ENCODE peak calls at places on chromosome 1, in seven cellular contexts. G is Caco-2; J is naive thymus-derived CD4-positive, alpha-beta T cell; M is HL-60; A is breast epithelium; I is cardiac muscle cell; P is spleen. L is an unnamed sample.
A peak's percentile ranks its signal among the peaks of the same experiment; 100 is the strongest.

GRCh38 chr1:209643295-209644020 is 8.8 kb downstream of the LAMB3 start:
- DNase-seq in G (no peak), J (no peak), M (no peak), A (no peak), I (peak; percentile 83), P (no peak), L (peak; percentile 62)

GRCh38 chr1:62448221-62448933 is 11.5 kb downstream of the USP1 start:
- DNase-seq in G (no peak), J (no peak), M (no peak), A (no peak), I (no peak), P (no peak), L (no peak)

GRCh38 chr1:224623743-224624333 is 7.7 kb downstream of the CNIH3 start:
- DNase-seq in G (no peak), J (peak; percentile 88), M (peak; percentile 63), A (no peak), I (peak; percentile 89), P (no peak), L (no peak)

GRCh38 chr1:90964444-90965035 is 57.3 kb downstream of the ZNF644 start:
- DNase-seq in G (no peak), J (peak; percentile 28), M (no peak), A (no peak), I (peak; percentile 40), P (no peak), L (no peak)

GRCh38 chr1:117607471-117607870 is 1.6 kb downstream of the TENT5C start:
- DNase-seq in G (peak; percentile 29), J (peak; percentile 53), M (peak; percentile 85), A (peak; percentile 42), I (no peak), P (no peak), L (peak; percentile 54)

GRCh38 chr1:52738148-52738547 is 11.9 kb downstream of the ZYG11B start:
- DNase-seq in G (no peak), J (no peak), M (no peak), A (no peak), I (no peak), P (no peak), L (no peak)

GRCh38 chr1:234611799-234612351 is 1.9 kb upstream of the IRF2BP2 start:
- DNase-seq in G (no peak), J (no peak), M (peak; percentile 57), A (peak; percentile 65), I (no peak), P (peak; percentile 82), L (no peak)

GRCh38 chr1:185017338-185017737 is 28.0 kb upstream of the RNF2 start:
- DNase-seq in G (no peak), J (no peak), M (peak; percentile 35), A (no peak), I (peak; percentile 90), P (no peak), L (no peak)

GRCh38 chr1:218642033-218642954 is 297.2 kb downstream of the TGFB2 start:
- DNase-seq in G (no peak), J (no peak), M (no peak), A (no peak), I (peak; percentile 81), P (no peak), L (no peak)

GRCh38 chr1:83034846-83035245 is 964.1 kb downstream of the TTLL7 start:
- DNase-seq in G (no peak), J (no peak), M (no peak), A (no peak), I (no peak), P (no peak), L (no peak)

GRCh38 chr1:3707298-3707938 is 44.8 kb upstream of the CCDC27 start:
- DNase-seq in G (no peak), J (no peak), M (no peak), A (no peak), I (no peak), P (no peak), L (no peak)

GRCh38 chr1:228416217-228416971 is at the start of gene TRIM17:
- DNase-seq in G (peak; percentile 62), J (peak; percentile 29), M (no peak), A (peak; percentile 41), I (peak; percentile 44), P (peak; percentile 82), L (peak; percentile 37)

GRCh38 chr1:228415221-228415620 is 1.4 kb downstream of the TRIM17 start:
- DNase-seq in G (no peak), J (no peak), M (no peak), A (no peak), I (no peak), P (peak; percentile 68), L (no peak)

GRCh38 chr1:228415853-228416216 is 826 bp downstream of the TRIM17 start:
- DNase-seq in G (no peak), J (no peak), M (no peak), A (no peak), I (no peak), P (no peak), L (no peak)

GRCh38 chr1:228417471-228418203 is 976 bp upstream of the TRIM17 start:
- DNase-seq in G (peak; percentile 30), J (no peak), M (no peak), A (peak; percentile 59), I (peak; percentile 26), P (peak; percentile 34), L (no peak)

GRCh38 chr1:228417061-228417460 is 400 bp upstream of the TRIM17 start:
- DNase-seq in G (no peak), J (no peak), M (no peak), A (no peak), I (no peak), P (peak; percentile 71), L (no peak)
- H3K4me3 ChIP-seq in G (peak overlapping the region; percentile 42), J (no peak overlapping the region), M (no peak overlapping the region), A (peak overlapping the region; percentile 69), I (peak overlapping the region; percentile 47), P (no peak overlapping the region), L (no peak overlapping the region)

DNA sequence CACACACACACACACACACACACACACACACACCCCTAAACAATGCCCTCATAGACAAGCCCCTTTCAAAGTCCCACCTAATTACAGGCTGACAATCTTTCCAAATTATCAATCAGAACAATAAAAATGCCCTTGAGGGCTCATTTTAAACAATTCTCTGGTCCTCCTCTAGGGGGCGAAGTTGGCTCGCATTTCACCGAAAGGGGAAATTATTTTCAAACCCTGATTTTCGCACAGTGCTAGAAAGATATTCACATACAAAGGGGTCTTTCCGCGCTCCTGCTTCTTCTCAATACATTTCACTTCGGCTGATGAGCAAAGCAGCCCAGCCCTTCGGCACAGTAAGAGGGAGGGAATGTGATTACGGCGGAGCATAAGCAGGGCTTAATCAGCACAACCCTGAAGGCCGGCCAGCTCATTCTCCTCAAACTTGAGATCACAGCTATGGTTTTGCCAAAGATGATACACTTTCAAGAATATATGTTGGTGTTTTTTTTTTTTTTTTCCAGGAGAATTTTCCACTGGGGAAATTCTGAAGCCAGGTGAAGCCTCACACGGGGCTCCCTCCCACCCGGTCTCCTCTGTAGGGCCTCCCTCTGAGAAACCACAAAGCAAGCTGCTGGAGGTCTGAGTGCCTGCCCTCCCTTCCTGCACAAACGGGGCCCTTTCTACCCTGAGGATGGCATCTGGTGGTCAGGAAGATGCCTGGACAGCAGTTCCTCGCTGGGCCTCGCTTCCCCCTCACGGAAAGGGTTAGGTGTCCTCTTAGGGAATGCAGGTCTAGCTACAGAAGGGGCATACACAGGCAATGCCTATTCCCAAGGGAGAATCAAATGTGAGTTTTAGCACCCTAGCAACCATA is 66.9 kb downstream of the GNG12 start:
- DNase-seq in G (peak; percentile 37), J (peak; percentile 47), M (peak; percentile 32), A (no peak), I (peak; percentile 80), P (no peak), L (no peak)
- H3K4me3 ChIP-seq in G (no peak overlapping the region), J (no peak overlapping the region), M (no peak overlapping the region), A (no peak overlapping the region), I (no peak overlapping the region), P (no peak overlapping the region), L (no peak overlapping the region)

DNA sequence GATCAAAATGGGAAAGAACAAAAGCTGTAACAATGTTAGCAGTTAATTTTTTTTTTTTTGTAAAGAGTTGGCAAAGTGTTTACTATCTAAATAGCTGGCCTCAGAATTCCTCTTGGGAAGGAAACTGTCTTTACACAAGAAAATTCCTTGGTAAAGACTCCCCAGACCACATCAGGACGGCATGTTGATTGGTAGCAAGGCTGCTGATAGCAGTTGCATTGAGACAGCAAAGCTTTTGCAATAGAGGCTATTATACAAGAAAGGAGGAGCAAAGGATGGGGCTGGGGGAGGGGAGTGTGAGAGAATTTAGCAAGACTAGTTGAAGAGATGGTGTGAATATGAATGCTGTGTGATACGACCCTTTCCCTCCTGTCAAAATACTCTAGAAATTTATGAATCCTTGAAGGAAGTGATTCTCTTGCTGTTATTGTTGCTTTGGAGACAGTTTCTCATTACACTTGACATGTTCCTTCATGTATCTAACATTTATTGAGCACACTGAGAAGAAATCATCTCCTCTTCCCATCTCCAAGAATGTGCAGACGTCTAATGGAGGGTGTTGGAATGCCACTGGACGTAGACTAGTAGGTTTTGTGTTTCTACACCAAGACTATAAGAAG is 355.6 kb downstream of the SIPA1L2 start:
- DNase-seq in G (peak; percentile 50), J (no peak), M (peak; percentile 71), A (no peak), I (peak; percentile 95), P (no peak), L (no peak)
- H3K4me3 ChIP-seq in G (no peak overlapping the region), J (no peak overlapping the region), M (no peak overlapping the region), A (no peak overlapping the region), I (no peak overlapping the region), P (no peak overlapping the region), L (no peak overlapping the region)

GRCh38 chr1:68233202-68233601 is 879 bp upstream of the WLS start:
- DNase-seq in G (no peak), J (no peak), M (no peak), A (no peak), I (no peak), P (no peak), L (no peak)

GRCh38 chr1:68230901-68231626 is 1.3 kb downstream of the WLS start:
- DNase-seq in G (no peak), J (no peak), M (no peak), A (peak; percentile 34), I (peak; percentile 20), P (peak; percentile 79), L (peak; percentile 32)

GRCh38 chr1:68234094-68234493 is 1.8 kb upstream of the WLS start:
- DNase-seq in G (no peak), J (no peak), M (no peak), A (no peak), I (no peak), P (no peak), L (no peak)

GRCh38 chr1:68231627-68232303 is 558 bp downstream of the WLS start:
- DNase-seq in G (no peak), J (no peak), M (no peak), A (peak; percentile 80), I (peak; percentile 85), P (no peak), L (peak; percentile 50)

GRCh38 chr1:68232354-68233148 is at the start of gene WLS:
- DNase-seq in G (peak; percentile 65), J (no peak), M (peak; percentile 8), A (peak; percentile 74), I (peak; percentile 89), P (peak; percentile 87), L (peak; percentile 73)
- H3K4me3 ChIP-seq in G (peak within 1 kb of the TSS; percentile 67), J (no peak within 1 kb of the TSS), M (peak within 1 kb of the TSS; percentile 27), A (peak within 1 kb of the TSS; percentile 74), I (peak within 1 kb of the TSS; percentile 93), P (peak within 1 kb of the TSS; percentile 48), L (peak within 1 kb of the TSS; percentile 67)

DNA sequence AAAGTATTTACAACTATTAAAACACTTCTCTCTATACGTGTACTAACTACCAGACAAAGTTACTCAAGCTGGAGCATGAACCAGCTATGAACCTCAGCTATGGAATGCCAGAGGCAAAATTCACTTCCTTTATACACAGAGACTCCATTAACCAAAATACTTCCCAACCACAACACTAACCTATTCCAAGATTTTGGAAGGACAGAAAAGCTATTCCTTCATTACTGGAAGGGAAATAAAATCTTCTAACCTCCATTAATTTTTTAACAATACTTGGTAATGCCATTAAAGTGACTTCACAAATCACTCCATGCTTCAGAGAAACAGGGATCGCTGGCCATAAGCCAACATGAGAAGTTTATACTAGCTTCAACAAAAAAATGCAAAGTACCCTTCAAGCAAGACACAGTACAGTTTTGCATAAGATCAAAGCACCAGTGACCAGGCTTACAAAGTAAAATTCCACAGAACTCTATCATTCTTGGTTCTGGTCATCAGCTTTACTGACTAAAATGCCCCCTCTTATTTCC is 58.0 kb downstream of the PUM1 start:
- DNase-seq in G (no peak), J (no peak), M (no peak), A (no peak), I (peak; percentile 81), P (no peak), L (no peak)
- H3K4me3 ChIP-seq in G (no peak overlapping the region), J (no peak overlapping the region), M (no peak overlapping the region), A (no peak overlapping the region), I (no peak overlapping the region), P (no peak overlapping the region), L (no peak overlapping the region)

L was measured in lung.